ENCODE peak calls at places on chromosomes 11 and 22, in four cellular contexts. W, A, K and I are unnamed samples.

GRCh38 chr11:69896250-69896649 is 77.0 kb upstream of the FGF3 start:
- DNase-seq in W (no peak), A (no peak), K (no peak), I (no peak)

GRCh38 chr11:70608568-70609314 is 210.4 kb downstream of the CTTN start:
- DNase-seq in W (no peak), A (no peak), K (no peak), I (no peak)

GRCh38 chr11:103317118-103317517 is 207.9 kb downstream of the DYNC2H1 start:
- DNase-seq in W (no peak), A (no peak), K (no peak), I (no peak)

GRCh38 chr11:60875366-60875720 is 8.0 kb downstream of the ZP1 start:
- DNase-seq in W (no peak), A (no peak), K (no peak), I (no peak)

GRCh38 chr11:133520707-133521106 is 11.6 kb downstream of the OPCML start:
- DNase-seq in W (no peak), A (no peak), K (peak), I (peak)

GRCh38 chr11:87212891-87213290 is 175.2 kb downstream of the TMEM135 start:
- DNase-seq in W (no peak), A (no peak), K (no peak), I (no peak)

GRCh38 chr11:30314625-30315024 is 8.3 kb upstream of the ARL14EP start:
- DNase-seq in W (no peak), A (no peak), K (no peak), I (no peak)

GRCh38 chr22:38403806-38404205 is 51.2 kb downstream of the KCNJ4 start:
- DNase-seq in W (no peak), A (no peak), K (no peak), I (no peak)

GRCh38 chr22:35589071-35589735 is 27.9 kb downstream of the MB start:
- DNase-seq in W (no peak), A (no peak), K (no peak), I (peak)

GRCh38 chr11:112195906-112196305 is 20.6 kb downstream of the BCO2 start:
- DNase-seq in W (no peak), A (no peak), K (no peak), I (no peak)

GRCh38 chr11:104332110-104332509 is 168.2 kb upstream of the PDGFD start:
- DNase-seq in W (no peak), A (no peak), K (no peak), I (no peak)
- TF ChIP-seq CTCF in W (peak), A (peak), K (no peak), I (no peak)

GRCh38 chr11:108654994-108655631 is 9.8 kb upstream of the DDX10 start:
- DNase-seq in W (peak), A (peak), K (no peak), I (no peak)
- H3K27ac ChIP-seq in W (no peak), A (no peak), K (no peak), I (no peak)

GRCh38 chr11:130371004-130371590 is 56.4 kb upstream of the ZBTB44 start:
- DNase-seq in W (no peak), A (no peak), K (no peak), I (no peak)
- TF ChIP-seq CTCF in W (no peak), A (peak), K (no peak), I (no peak)

GRCh38 chr11:9533736-9534473 is 39.6 kb upstream of the WEE1 start:
- DNase-seq in W (no peak), A (no peak), K (no peak), I (no peak)
- H3K27ac ChIP-seq in W (no peak), A (no peak), K (no peak), I (no peak)